ENCODE peak calls at places on chromosome 11, in eight cellular contexts. One of them, this sample, is unnamed.
A peak's percentile ranks its signal among the peaks of the same experiment; 100 is the strongest.

GRCh38 chr11:64998141-64998540 is 1.4 kb upstream of the BATF2 start:
- DNase-seq in Calu3: no peak
- DNase-seq in CD14-positive monocyte: no peak
- DNase-seq in effector CD4-positive, alpha-beta T cell: no peak
- DNase-seq in DMS153: peak; percentile 7
- DNase-seq in ELF-1: no peak
- DNase-seq in EL: no peak
- DNase-seq in activated CD4-positive, alpha-beta memory T cell treated with anti-CD3 and anti-CD28 coated beads, Interleukin-2, amount 10 ng/mL, durations not matched to agents 7 days and 5 days: peak; percentile 27
- DNase-seq in this sample: no peak

GRCh38 chr11:113859665-113860064 is 15.7 kb downstream of the USP28 start:
- DNase-seq in DMS153: no peak
- DNase-seq in activated CD4-positive, alpha-beta memory T cell treated with anti-CD3 and anti-CD28 coated beads, Interleukin-2, amount 10 ng/mL, durations not matched to agents 7 days and 5 days: no peak
- DNase-seq in EL: no peak
- DNase-seq in CD14-positive monocyte: no peak
- DNase-seq in Calu3: no peak
- DNase-seq in ELF-1: peak; percentile 68
- DNase-seq in effector CD4-positive, alpha-beta T cell: no peak
- DNase-seq in this sample: no peak

GRCh38 chr11:11661356-11662040 is 39.7 kb upstream of the GALNT18 start:
- DNase-seq in EL: no peak
- DNase-seq in CD14-positive monocyte: no peak
- DNase-seq in DMS153: no peak
- DNase-seq in activated CD4-positive, alpha-beta memory T cell treated with anti-CD3 and anti-CD28 coated beads, Interleukin-2, amount 10 ng/mL, durations not matched to agents 7 days and 5 days: no peak
- DNase-seq in effector CD4-positive, alpha-beta T cell: no peak
- DNase-seq in Calu3: no peak
- DNase-seq in ELF-1: peak; percentile 74
- DNase-seq in this sample: peak; percentile 86

GRCh38 chr11:35723493-35724284 is 61.1 kb downstream of the TRIM44 start:
- DNase-seq in DMS153: no peak
- DNase-seq in CD14-positive monocyte: no peak
- DNase-seq in Calu3: no peak
- DNase-seq in activated CD4-positive, alpha-beta memory T cell treated with anti-CD3 and anti-CD28 coated beads, Interleukin-2, amount 10 ng/mL, durations not matched to agents 7 days and 5 days: no peak
- DNase-seq in effector CD4-positive, alpha-beta T cell: no peak
- DNase-seq in ELF-1: no peak
- DNase-seq in EL: no peak
- DNase-seq in this sample: no peak

GRCh38 chr11:117390743-117391142 is 63.1 kb downstream of the CEP164 start:
- DNase-seq in effector CD4-positive, alpha-beta T cell: no peak
- DNase-seq in Calu3: no peak
- DNase-seq in ELF-1: no peak
- DNase-seq in DMS153: no peak
- DNase-seq in activated CD4-positive, alpha-beta memory T cell treated with anti-CD3 and anti-CD28 coated beads, Interleukin-2, amount 10 ng/mL, durations not matched to agents 7 days and 5 days: no peak
- DNase-seq in CD14-positive monocyte: no peak
- DNase-seq in EL: no peak
- DNase-seq in this sample: no peak

GRCh38 chr11:19628018-19628417 is 84.6 kb upstream of the NAV2 start:
- DNase-seq in ELF-1: peak; percentile 8
- DNase-seq in CD14-positive monocyte: no peak
- DNase-seq in activated CD4-positive, alpha-beta memory T cell treated with anti-CD3 and anti-CD28 coated beads, Interleukin-2, amount 10 ng/mL, durations not matched to agents 7 days and 5 days: no peak
- DNase-seq in effector CD4-positive, alpha-beta T cell: no peak
- DNase-seq in Calu3: no peak
- DNase-seq in EL: peak; percentile 95
- DNase-seq in DMS153: no peak
- DNase-seq in this sample: no peak

GRCh38 chr11:65430406-65431217 is 8.0 kb downstream of the NEAT1 start:
- DNase-seq in effector CD4-positive, alpha-beta T cell: no peak
- DNase-seq in EL: peak; percentile 47
- DNase-seq in activated CD4-positive, alpha-beta memory T cell treated with anti-CD3 and anti-CD28 coated beads, Interleukin-2, amount 10 ng/mL, durations not matched to agents 7 days and 5 days: peak; percentile 38
- DNase-seq in ELF-1: no peak
- DNase-seq in Calu3: no peak
- DNase-seq in DMS153: no peak
- DNase-seq in CD14-positive monocyte: no peak
- DNase-seq in this sample: no peak

GRCh38 chr11:12800032-12800671 is 125.9 kb downstream of the TEAD1 start:
- DNase-seq in activated CD4-positive, alpha-beta memory T cell treated with anti-CD3 and anti-CD28 coated beads, Interleukin-2, amount 10 ng/mL, durations not matched to agents 7 days and 5 days: no peak
- DNase-seq in EL: peak; percentile 77
- DNase-seq in effector CD4-positive, alpha-beta T cell: no peak
- DNase-seq in DMS153: peak; percentile 82
- DNase-seq in Calu3: peak; percentile 65
- DNase-seq in ELF-1: peak; percentile 80
- DNase-seq in CD14-positive monocyte: no peak
- DNase-seq in this sample: no peak

GRCh38 chr11:3956038-3956437 is 100.6 kb downstream of the STIM1 start:
- DNase-seq in effector CD4-positive, alpha-beta T cell: no peak
- DNase-seq in EL: no peak
- DNase-seq in Calu3: no peak
- DNase-seq in CD14-positive monocyte: no peak
- DNase-seq in DMS153: no peak
- DNase-seq in activated CD4-positive, alpha-beta memory T cell treated with anti-CD3 and anti-CD28 coated beads, Interleukin-2, amount 10 ng/mL, durations not matched to agents 7 days and 5 days: no peak
- DNase-seq in ELF-1: no peak
- DNase-seq in this sample: no peak

GRCh38 chr11:60130496-60130895 is 42.0 kb downstream of the MS4A2 start:
- DNase-seq in EL: peak; percentile 41
- DNase-seq in DMS153: peak; percentile 70
- DNase-seq in CD14-positive monocyte: no peak
- DNase-seq in effector CD4-positive, alpha-beta T cell: no peak
- DNase-seq in activated CD4-positive, alpha-beta memory T cell treated with anti-CD3 and anti-CD28 coated beads, Interleukin-2, amount 10 ng/mL, durations not matched to agents 7 days and 5 days: no peak
- DNase-seq in ELF-1: peak; percentile 26
- DNase-seq in Calu3: peak; percentile 59
- DNase-seq in this sample: no peak

GRCh38 chr11:32113200-32113599 is 22.3 kb downstream of the RCN1 start:
- DNase-seq in DMS153: peak; percentile 15
- DNase-seq in Calu3: no peak
- DNase-seq in activated CD4-positive, alpha-beta memory T cell treated with anti-CD3 and anti-CD28 coated beads, Interleukin-2, amount 10 ng/mL, durations not matched to agents 7 days and 5 days: no peak
- DNase-seq in effector CD4-positive, alpha-beta T cell: no peak
- DNase-seq in EL: no peak
- DNase-seq in ELF-1: no peak
- DNase-seq in CD14-positive monocyte: no peak
- DNase-seq in this sample: no peak

GRCh38 chr11:13011366-13012036 is 2.4 kb downstream of the RASSF10 start:
- DNase-seq in CD14-positive monocyte: no peak
- DNase-seq in Calu3: no peak
- DNase-seq in effector CD4-positive, alpha-beta T cell: no peak
- DNase-seq in activated CD4-positive, alpha-beta memory T cell treated with anti-CD3 and anti-CD28 coated beads, Interleukin-2, amount 10 ng/mL, durations not matched to agents 7 days and 5 days: no peak
- DNase-seq in EL: no peak
- DNase-seq in ELF-1: no peak
- DNase-seq in DMS153: no peak
- DNase-seq in this sample: no peak

GRCh38 chr11:59187587-59187986 is 15.7 kb downstream of the DTX4 start:
- DNase-seq in ELF-1: no peak
- DNase-seq in activated CD4-positive, alpha-beta memory T cell treated with anti-CD3 and anti-CD28 coated beads, Interleukin-2, amount 10 ng/mL, durations not matched to agents 7 days and 5 days: no peak
- DNase-seq in Calu3: no peak
- DNase-seq in effector CD4-positive, alpha-beta T cell: no peak
- DNase-seq in EL: no peak
- DNase-seq in CD14-positive monocyte: no peak
- DNase-seq in DMS153: no peak
- DNase-seq in this sample: no peak

GRCh38 chr11:68889948-68890446 is 13.6 kb downstream of the MRPL21 start:
- DNase-seq in DMS153: no peak
- DNase-seq in activated CD4-positive, alpha-beta memory T cell treated with anti-CD3 and anti-CD28 coated beads, Interleukin-2, amount 10 ng/mL, durations not matched to agents 7 days and 5 days: no peak
- DNase-seq in Calu3: peak; percentile 12
- DNase-seq in ELF-1: peak; percentile 88
- DNase-seq in CD14-positive monocyte: no peak
- DNase-seq in effector CD4-positive, alpha-beta T cell: no peak
- DNase-seq in EL: peak; percentile 94
- DNase-seq in this sample: peak; percentile 59

GRCh38 chr11:78060533-78060932 is 3.1 kb upstream of the THRSP start:
- DNase-seq in effector CD4-positive, alpha-beta T cell: no peak
- DNase-seq in CD14-positive monocyte: no peak
- DNase-seq in EL: no peak
- DNase-seq in DMS153: no peak
- DNase-seq in ELF-1: no peak
- DNase-seq in Calu3: no peak
- DNase-seq in activated CD4-positive, alpha-beta memory T cell treated with anti-CD3 and anti-CD28 coated beads, Interleukin-2, amount 10 ng/mL, durations not matched to agents 7 days and 5 days: no peak
- DNase-seq in this sample: no peak

GRCh38 chr11:86743223-86744118 is 56.9 kb upstream of the PRSS23 start:
- DNase-seq in CD14-positive monocyte: peak; percentile 58
- DNase-seq in EL: peak; percentile 99
- DNase-seq in Calu3: peak; percentile 60
- DNase-seq in activated CD4-positive, alpha-beta memory T cell treated with anti-CD3 and anti-CD28 coated beads, Interleukin-2, amount 10 ng/mL, durations not matched to agents 7 days and 5 days: peak; percentile 34
- DNase-seq in effector CD4-positive, alpha-beta T cell: no peak
- DNase-seq in DMS153: peak; percentile 60
- DNase-seq in ELF-1: peak; percentile 48
- DNase-seq in this sample: no peak

GRCh38 chr11:4125141-4125540 is 30.5 kb downstream of the RRM1 start:
- DNase-seq in ELF-1: no peak
- DNase-seq in Calu3: no peak
- DNase-seq in effector CD4-positive, alpha-beta T cell: no peak
- DNase-seq in CD14-positive monocyte: no peak
- DNase-seq in DMS153: no peak
- DNase-seq in activated CD4-positive, alpha-beta memory T cell treated with anti-CD3 and anti-CD28 coated beads, Interleukin-2, amount 10 ng/mL, durations not matched to agents 7 days and 5 days: no peak
- DNase-seq in EL: peak; percentile 48
- DNase-seq in this sample: no peak